ENCODE peak calls at places on chromosomes 2 and 18, in eight cellular contexts. E, Z, F, Q, K, A, L and J are unnamed samples.

GRCh38 chr2:173652731-173653426 is 298.2 kb downstream of the CDCA7 start:
- DNase-seq in L (peak; percentile 93), E (peak; percentile 90), Z (no peak), K (no peak), Q (no peak), F (no peak), A (no peak), J (no peak)

GRCh38 chr2:130890941-130891669 is 54.4 kb downstream of the ARHGEF4 start:
- DNase-seq in K (no peak), A (no peak), Z (no peak), E (peak; percentile 19), L (no peak), F (no peak), Q (no peak), J (no peak)

GRCh38 chr2:12176621-12177020 is 430.2 kb downstream of the LPIN1 start:
- DNase-seq in F (no peak), A (no peak), Q (no peak), Z (no peak), K (no peak), E (no peak), L (no peak), J (no peak)

GRCh38 chr2:225033440-225034390 is 8.6 kb downstream of the DOCK10 start:
- DNase-seq in Z (no peak), F (no peak), L (no peak), A (peak; percentile 85), E (no peak), K (no peak), Q (no peak), J (no peak)

GRCh38 chr2:49796221-49796705 is 641.9 kb upstream of the FSHR start:
- DNase-seq in K (no peak), F (no peak), Q (no peak), Z (no peak), A (no peak), L (peak; percentile 10), E (no peak), J (no peak)

GRCh38 chr2:128625966-128626757 is 307.5 kb upstream of the HS6ST1 start:
- DNase-seq in K (no peak), A (no peak), Z (no peak), F (no peak), L (no peak), E (no peak), Q (no peak), J (no peak)

GRCh38 chr2:209316141-209316540 is 107.7 kb upstream of the MAP2 start:
- DNase-seq in L (no peak), E (no peak), F (no peak), Q (no peak), Z (no peak), K (no peak), A (no peak), J (no peak)

GRCh38 chr2:174603280-174603679 is 5.7 kb upstream of the WIPF1 start:
- DNase-seq in F (peak; percentile 70), L (no peak), Z (peak; percentile 22), K (peak; percentile 68), Q (peak; percentile 38), E (no peak), A (peak; percentile 94), J (peak; percentile 34)

GRCh38 chr2:209977386-209978239 is 24.8 kb upstream of the RPE start:
- DNase-seq in A (peak; percentile 64), E (peak; percentile 30), L (no peak), F (peak; percentile 39), Q (no peak), Z (no peak), K (no peak), J (peak; percentile 30)

GRCh38 chr2:54385271-54385670 is 70.9 kb upstream of the SPTBN1 start:
- DNase-seq in K (no peak), A (no peak), Z (no peak), Q (no peak), L (no peak), F (no peak), E (no peak), J (no peak)

GRCh38 chr18:4074647-4075046 is 380.5 kb downstream of the DLGAP1 start:
- DNase-seq in L (no peak), K (no peak), E (peak; percentile 17), Q (no peak), A (no peak), Z (no peak), F (no peak), J (no peak)

GRCh38 chr2:190881480-190882326 is 1.1 kb downstream of the GLS start:
- DNase-seq in F (peak; percentile 75), A (peak; percentile 55), E (peak; percentile 69), K (peak; percentile 84), Z (peak; percentile 47), Q (peak; percentile 36), L (no peak), J (peak; percentile 67)

GRCh38 chr2:172012688-172013358 is 13.1 kb downstream of the METAP1D start:
- DNase-seq in Z (no peak), A (no peak), E (no peak), F (no peak), L (no peak), K (no peak), Q (no peak), J (no peak)

GRCh38 chr2:84880645-84881521 is at the start of gene TRABD2A:
- DNase-seq in K (peak; percentile 65), F (peak; percentile 25), L (no peak), A (no peak), Q (no peak), Z (no peak), E (no peak), J (no peak)

GRCh38 chr2:80852808-80853139 is 548.2 kb upstream of the LRRTM1 start:
- DNase-seq in E (no peak), L (no peak), Z (no peak), K (no peak), F (peak; percentile 47), Q (no peak), A (no peak), J (no peak)

GRCh38 chr2:105502625-105503334 is 103.9 kb upstream of the FHL2 start:
- DNase-seq in E (no peak), K (no peak), A (no peak), F (no peak), Q (no peak), L (no peak), Z (no peak), J (no peak)

GRCh38 chr2:17864676-17865075 is 13.8 kb upstream of the KCNS3 start:
- DNase-seq in L (no peak), Q (no peak), F (no peak), K (no peak), E (no peak), A (no peak), Z (no peak), J (no peak)

GRCh38 chr2:195021704-195022513 is 635.1 kb upstream of the SLC39A10 start:
- DNase-seq in F (no peak), E (no peak), L (no peak), Q (no peak), A (no peak), Z (no peak), K (no peak), J (no peak)

GRCh38 chr2:72137498-72138010 is 10.1 kb downstream of the CYP26B1 start:
- DNase-seq in Z (peak; percentile 62), E (peak; percentile 65), K (peak; percentile 60), A (no peak), L (no peak), Q (peak; percentile 49), F (peak; percentile 76), J (peak; percentile 70)

GRCh38 chr2:55109219-55109891 is 59.1 kb upstream of the RTN4 start:
- DNase-seq in Z (no peak), K (no peak), A (no peak), Q (no peak), L (no peak), E (peak; percentile 40), F (no peak), J (no peak)

GRCh38 chr2:17901246-17901645 is 22.8 kb downstream of the KCNS3 start:
- DNase-seq in A (no peak), Z (no peak), Q (no peak), K (no peak), E (peak; percentile 75), F (no peak), L (no peak), J (no peak)

GRCh38 chr2:14896280-14896679 is 263.8 kb downstream of the LRATD1 start:
- DNase-seq in A (no peak), Q (no peak), Z (no peak), K (no peak), F (no peak), L (no peak), E (no peak), J (no peak)

GRCh38 chr2:18117592-18117991 is 239.1 kb downstream of the KCNS3 start:
- DNase-seq in E (peak; percentile 52), A (no peak), K (peak; percentile 7), F (peak; percentile 14), Z (no peak), Q (peak; percentile 11), L (no peak), J (no peak)

GRCh38 chr2:196284901-196285589 is 113.7 kb upstream of the STK17B start:
- DNase-seq in Q (no peak), Z (no peak), K (no peak), F (no peak), E (no peak), L (no peak), A (no peak), J (no peak)

GRCh38 chr2:71922501-71923142 is 225.0 kb downstream of the CYP26B1 start:
- DNase-seq in E (no peak), L (no peak), F (no peak), K (no peak), Q (no peak), Z (no peak), A (no peak), J (no peak)

GRCh38 chr18:45602926-45603325 is 12.3 kb upstream of the SLC14A2 start:
- DNase-seq in A (no peak), F (no peak), L (peak; percentile 39), Z (no peak), K (no peak), E (peak; percentile 17), Q (no peak), J (no peak)